ENCODE peak calls at places on chromosomes 1 and 21, in five cellular contexts. One of them, this sample, is unnamed.

GRCh38 chr21:34215911-34216310 is 142.5 kb downstream of the MRPS6 start:
- DNase-seq in AG09319: no peak
- DNase-seq in AG10803: peak; percentile 22
- DNase-seq in mammary epithelial cell: no peak
- DNase-seq in brain microvascular endothelial cell: no peak
- DNase-seq in this sample: no peak

GRCh38 chr1:112196731-112197130 is 199.3 kb upstream of the CTTNBP2NL start:
- DNase-seq in AG10803: no peak
- DNase-seq in AG09319: no peak
- DNase-seq in brain microvascular endothelial cell: no peak
- DNase-seq in mammary epithelial cell: no peak
- DNase-seq in this sample: no peak

GRCh38 chr1:26280333-26281042 is 602 bp downstream of the SH3BGRL3 start:
- DNase-seq in AG09319: no peak
- DNase-seq in AG10803: no peak
- DNase-seq in brain microvascular endothelial cell: peak; percentile 34
- DNase-seq in mammary epithelial cell: peak; percentile 51
- DNase-seq in this sample: no peak

GRCh38 chr1:11691302-11691914 is at the start of gene DRAXIN:
- DNase-seq in AG10803: no peak
- DNase-seq in AG09319: no peak
- DNase-seq in mammary epithelial cell: peak; percentile 26
- DNase-seq in brain microvascular endothelial cell: no peak
- DNase-seq in this sample: no peak

GRCh38 chr1:20530261-20530660 is 22.1 kb upstream of the FAM43B start:
- DNase-seq in AG09319: no peak
- DNase-seq in AG10803: no peak
- DNase-seq in mammary epithelial cell: no peak
- DNase-seq in brain microvascular endothelial cell: no peak
- DNase-seq in this sample: no peak

GRCh38 chr1:228445867-228446584 is 29.4 kb upstream of the TRIM17 start:
- DNase-seq in AG10803: peak; percentile 43
- DNase-seq in brain microvascular endothelial cell: peak; percentile 44
- DNase-seq in mammary epithelial cell: no peak
- DNase-seq in AG09319: no peak
- DNase-seq in this sample: no peak

GRCh38 chr1:217687511-217687910 is 56.4 kb downstream of the SPATA17 start:
- DNase-seq in mammary epithelial cell: no peak
- DNase-seq in AG09319: no peak
- DNase-seq in brain microvascular endothelial cell: no peak
- DNase-seq in AG10803: no peak
- DNase-seq in this sample: no peak

GRCh38 chr1:204735042-204735441 is 49.5 kb upstream of the LRRN2 start:
- DNase-seq in AG09319: no peak
- DNase-seq in mammary epithelial cell: no peak
- DNase-seq in brain microvascular endothelial cell: no peak
- DNase-seq in AG10803: no peak
- DNase-seq in this sample: no peak

GRCh38 chr1:15771836-15772516 is 13.4 kb downstream of the FBLIM1 start:
- DNase-seq in AG10803: no peak
- DNase-seq in AG09319: no peak
- DNase-seq in brain microvascular endothelial cell: no peak
- DNase-seq in mammary epithelial cell: no peak
- DNase-seq in this sample: no peak

GRCh38 chr1:78255849-78256248 is 210.1 kb downstream of the GIPC2 start:
- DNase-seq in mammary epithelial cell: no peak
- DNase-seq in AG10803: peak; percentile 91
- DNase-seq in AG09319: no peak
- DNase-seq in brain microvascular endothelial cell: no peak
- DNase-seq in this sample: no peak

GRCh38 chr1:170241266-170241851 is 95.6 kb downstream of the NTMT2 start:
- DNase-seq in AG09319: no peak
- DNase-seq in brain microvascular endothelial cell: no peak
- DNase-seq in mammary epithelial cell: no peak
- DNase-seq in AG10803: peak; percentile 24
- DNase-seq in this sample: no peak

GRCh38 chr1:1330366-1331067 is 563 bp upstream of the TAS1R3 start:
- DNase-seq in brain microvascular endothelial cell: no peak
- DNase-seq in AG09319: no peak
- DNase-seq in mammary epithelial cell: no peak
- DNase-seq in AG10803: no peak
- DNase-seq in this sample: no peak

GRCh38 chr1:25232866-25233784 is 823 bp upstream of the SYF2 start:
- DNase-seq in AG10803: peak; percentile 89
- DNase-seq in mammary epithelial cell: peak; percentile 80
- DNase-seq in brain microvascular endothelial cell: peak; percentile 87
- DNase-seq in AG09319: peak; percentile 63
- DNase-seq in this sample: no peak

GRCh38 chr1:187641907-187642306 is 813.2 kb downstream of the PLA2G4A start:
- DNase-seq in mammary epithelial cell: no peak
- DNase-seq in AG09319: no peak
- DNase-seq in brain microvascular endothelial cell: no peak
- DNase-seq in AG10803: no peak
- DNase-seq in this sample: no peak

GRCh38 chr1:113854234-113854633 is 17.3 kb downstream of the PTPN22 start:
- DNase-seq in AG10803: no peak
- DNase-seq in brain microvascular endothelial cell: no peak
- DNase-seq in mammary epithelial cell: no peak
- DNase-seq in AG09319: no peak
- DNase-seq in this sample: no peak

GRCh38 chr1:180386740-180387367 is 115.5 kb downstream of the ACBD6 start:
- DNase-seq in brain microvascular endothelial cell: no peak
- DNase-seq in mammary epithelial cell: no peak
- DNase-seq in AG10803: no peak
- DNase-seq in AG09319: no peak
- DNase-seq in this sample: no peak

GRCh38 chr1:10033359-10033845 is 644 bp downstream of the UBE4B start:
- DNase-seq in mammary epithelial cell: peak; percentile 61
- DNase-seq in AG09319: no peak
- DNase-seq in AG10803: peak; percentile 24
- DNase-seq in brain microvascular endothelial cell: peak; percentile 28
- DNase-seq in this sample: no peak

GRCh38 chr1:156583821-156584622 is 4.5 kb downstream of the TTC24 start:
- DNase-seq in brain microvascular endothelial cell: peak; percentile 82
- DNase-seq in AG09319: peak; percentile 65
- DNase-seq in mammary epithelial cell: peak; percentile 56
- DNase-seq in AG10803: peak; percentile 82
- DNase-seq in this sample: no peak

GRCh38 chr1:223700942-223701637 is 11.2 kb upstream of the CAPN2 start:
- DNase-seq in brain microvascular endothelial cell: peak; percentile 96
- DNase-seq in AG09319: peak; percentile 90
- DNase-seq in mammary epithelial cell: peak; percentile 94
- DNase-seq in AG10803: peak; percentile 96
- DNase-seq in this sample: no peak

GRCh38 chr1:63864224-63864623 is 90.4 kb downstream of the ROR1 start:
- DNase-seq in AG09319: no peak
- DNase-seq in AG10803: no peak
- DNase-seq in brain microvascular endothelial cell: no peak
- DNase-seq in mammary epithelial cell: peak; percentile 97
- DNase-seq in this sample: no peak

DNA sequence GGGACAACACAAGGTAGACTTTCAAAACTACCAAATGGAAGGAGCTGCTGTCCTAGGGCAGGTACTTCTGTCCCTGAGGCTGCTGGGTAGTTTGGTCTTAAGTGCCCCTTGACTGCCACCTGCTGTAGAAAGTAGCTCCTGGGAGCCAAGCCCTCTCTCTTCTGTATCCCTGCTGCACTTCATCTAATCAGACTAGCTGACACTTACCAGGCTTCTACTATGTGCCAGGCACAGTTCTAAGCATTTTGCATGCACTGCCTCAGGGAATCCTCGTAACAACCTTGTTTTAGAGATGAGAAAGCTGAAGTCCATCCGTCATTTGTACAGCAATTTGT is 15.9 kb upstream of the SRSF4 start:
- DNase-seq in AG10803: peak; percentile 50
- DNase-seq in AG09319: no peak
- DNase-seq in mammary epithelial cell: peak; percentile 36
- DNase-seq in brain microvascular endothelial cell: peak; percentile 47
- DNase-seq in this sample: no peak
- TF ChIP-seq CTCF in AG10803: peak; percentile 53
- TF ChIP-seq CTCF in AG09319: peak; percentile 55
- TF ChIP-seq CTCF in mammary epithelial cell: peak; percentile 66
- TF ChIP-seq CTCF in brain microvascular endothelial cell: peak; percentile 70
- TF ChIP-seq CTCF in this sample: peak; percentile 53

DNA sequence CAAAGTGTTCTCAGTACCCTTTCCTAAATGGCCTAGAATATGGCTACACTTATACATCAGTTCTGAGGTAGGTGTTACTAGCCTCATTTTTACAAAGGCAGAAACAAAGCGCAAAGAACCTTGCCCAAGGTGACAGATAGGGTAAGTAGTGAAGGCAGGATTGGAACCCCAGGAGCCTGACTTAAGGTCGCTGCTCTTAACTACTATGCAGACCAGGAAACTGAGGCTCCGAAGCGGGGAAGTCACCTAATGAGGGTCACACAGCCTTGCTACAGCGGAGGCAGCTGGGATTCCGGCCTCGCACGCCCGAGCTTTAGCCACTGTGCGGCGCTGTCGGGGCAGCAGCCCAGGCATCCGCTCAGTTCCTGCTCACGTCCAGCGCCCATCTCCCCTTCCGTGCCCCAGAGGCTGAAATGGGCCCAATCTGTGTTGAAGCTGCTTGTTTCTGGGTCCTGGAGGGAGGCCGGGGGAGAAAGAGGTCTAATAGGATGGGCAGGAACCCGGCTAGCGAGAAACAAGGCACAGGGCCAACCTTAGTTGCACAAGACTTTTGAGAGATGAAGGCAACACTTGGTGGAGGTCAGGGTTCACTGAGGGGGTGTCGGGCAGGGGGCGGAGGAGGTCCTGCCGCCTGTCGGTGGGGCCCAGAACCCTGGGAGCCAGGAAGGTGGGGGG is 1.4 kb upstream of the FOXD2 start:
- DNase-seq in AG09319: no peak
- DNase-seq in mammary epithelial cell: peak; percentile 72
- DNase-seq in brain microvascular endothelial cell: peak; percentile 67
- DNase-seq in AG10803: peak; percentile 60
- DNase-seq in this sample: peak; percentile 84
- TF ChIP-seq CTCF in AG09319: peak; percentile 99
- TF ChIP-seq CTCF in mammary epithelial cell: peak; percentile 99
- TF ChIP-seq CTCF in brain microvascular endothelial cell: peak; percentile 100
- TF ChIP-seq CTCF in AG10803: peak; percentile 93
- TF ChIP-seq CTCF in this sample: peak; percentile 93

DNA sequence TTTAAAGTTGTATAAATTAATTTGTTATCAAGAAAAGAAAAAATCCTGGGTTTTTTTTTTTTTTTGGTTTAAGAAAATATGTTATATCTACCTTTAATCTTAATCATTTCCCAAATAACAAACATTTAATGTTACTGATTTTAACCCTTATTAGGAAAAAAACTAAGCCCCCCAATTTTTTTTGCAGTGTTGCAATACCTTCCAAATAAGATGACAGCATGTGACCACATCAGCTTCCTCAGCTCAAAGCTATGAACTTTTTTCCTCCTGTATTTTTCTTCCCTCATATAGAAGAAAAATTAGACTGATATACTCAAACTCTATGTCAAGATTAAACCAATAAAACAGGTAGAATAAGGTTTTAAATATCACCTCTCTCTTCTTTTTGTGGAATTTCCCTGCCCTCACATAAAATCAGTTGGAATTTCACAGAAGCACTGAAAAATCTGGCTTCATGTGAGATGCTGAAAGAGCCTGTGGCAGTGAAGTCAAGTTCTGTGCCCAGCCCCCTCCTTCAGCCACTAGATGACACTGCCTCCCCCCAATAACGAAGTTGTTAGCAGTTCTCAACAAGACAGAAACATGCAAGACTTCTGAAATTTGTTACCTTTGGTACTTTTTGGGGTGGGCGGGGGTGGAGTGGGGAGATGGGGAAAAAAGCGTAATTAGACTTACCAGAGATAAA is 9.6 kb upstream of the SMYD2 start:
- DNase-seq in brain microvascular endothelial cell: no peak
- DNase-seq in mammary epithelial cell: no peak
- DNase-seq in AG09319: no peak
- DNase-seq in AG10803: no peak
- DNase-seq in this sample: no peak
- TF ChIP-seq CTCF in brain microvascular endothelial cell: no peak
- TF ChIP-seq CTCF in mammary epithelial cell: no peak
- TF ChIP-seq CTCF in AG09319: no peak
- TF ChIP-seq CTCF in AG10803: no peak
- TF ChIP-seq CTCF in this sample: no peak

GRCh38 chr1:116762781-116763115 is 8.5 kb downstream of the CD2 start:
- DNase-seq in mammary epithelial cell: no peak
- DNase-seq in AG10803: no peak
- DNase-seq in brain microvascular endothelial cell: no peak
- DNase-seq in AG09319: no peak
- DNase-seq in this sample: no peak

GRCh38 chr1:116764466-116764896 is 10.3 kb downstream of the CD2 start:
- DNase-seq in brain microvascular endothelial cell: no peak
- DNase-seq in mammary epithelial cell: no peak
- DNase-seq in AG09319: no peak
- DNase-seq in AG10803: no peak
- DNase-seq in this sample: no peak

GRCh38 chr1:116764906-116765862 is 11.0 kb downstream of the CD2 start:
- DNase-seq in AG09319: no peak
- DNase-seq in mammary epithelial cell: no peak
- DNase-seq in AG10803: no peak
- DNase-seq in brain microvascular endothelial cell: no peak
- DNase-seq in this sample: no peak

GRCh38 chr1:116763116-116763786 is 9.0 kb downstream of the CD2 start:
- DNase-seq in AG09319: no peak
- DNase-seq in brain microvascular endothelial cell: peak; percentile 36
- DNase-seq in mammary epithelial cell: no peak
- DNase-seq in AG10803: no peak
- DNase-seq in this sample: no peak

DNA sequence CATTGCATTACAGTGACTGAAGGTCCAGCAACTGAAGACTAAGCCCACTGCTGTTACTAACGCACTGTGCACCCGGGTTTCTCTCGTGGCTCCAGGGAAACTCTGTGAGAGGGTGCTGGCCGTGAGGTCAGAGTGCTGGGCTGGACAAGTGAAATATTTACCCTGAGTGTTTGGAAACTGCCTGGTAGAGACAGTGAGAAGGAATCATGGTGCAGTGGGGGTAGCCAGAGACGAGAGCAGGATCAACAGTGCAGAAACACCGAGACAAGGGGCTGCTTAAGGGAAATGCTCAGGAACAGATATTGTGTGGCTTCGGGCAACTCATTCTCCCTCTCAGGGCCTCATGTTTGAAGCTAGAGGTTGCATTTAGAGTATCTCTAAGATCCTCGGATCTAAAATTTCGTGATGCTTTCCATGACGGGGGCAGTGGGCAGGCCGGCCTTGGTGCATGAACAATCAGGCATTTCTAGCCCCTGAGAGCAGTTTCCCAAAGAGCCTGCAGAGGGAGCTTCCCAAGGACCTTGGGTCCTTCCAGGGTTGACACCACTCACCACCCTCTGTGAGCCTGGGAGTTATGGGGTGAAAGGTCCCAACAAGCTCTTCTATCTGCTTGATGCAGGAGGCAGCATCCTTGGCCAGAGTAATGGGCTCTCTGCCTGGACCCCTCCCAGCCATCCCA is 9.7 kb downstream of the CD2 start:
- DNase-seq in brain microvascular endothelial cell: no peak
- DNase-seq in AG09319: no peak
- DNase-seq in AG10803: no peak
- DNase-seq in mammary epithelial cell: no peak
- DNase-seq in this sample: no peak
- TF ChIP-seq CTCF in brain microvascular endothelial cell: peak; percentile 73
- TF ChIP-seq CTCF in AG09319: peak; percentile 38
- TF ChIP-seq CTCF in AG10803: peak; percentile 52
- TF ChIP-seq CTCF in mammary epithelial cell: peak; percentile 46
- TF ChIP-seq CTCF in this sample: peak; percentile 63